ENCODE peak calls at places on chromosome 22, in five cellular contexts. Z is A549, A is body of pancreas, K is endodermal cell, F is HCT116. H is an unnamed sample.

GRCh38 chr22:40238425-40239344 is 61.0 kb downstream of the TNRC6B start:
- DNase-seq in Z (peak), A (no peak), K (no peak), F (no peak), H (peak)

GRCh38 chr22:43446881-43447280 is 35.1 kb downstream of the MPPED1 start:
- DNase-seq in Z (peak), A (peak), K (no peak), F (no peak), H (peak)

GRCh38 chr22:41178425-41178975 is 26.6 kb upstream of the L3MBTL2 start:
- DNase-seq in Z (no peak), A (peak), K (no peak), F (no peak), H (no peak)

GRCh38 chr22:18024276-18024939 is at the start of gene MICAL3:
- DNase-seq in Z (peak), A (peak), K (peak), F (peak), H (peak)

GRCh38 chr22:42138122-42138770 is 7.6 kb upstream of the CYP2D6 start:
- DNase-seq in Z (no peak), A (no peak), K (no peak), F (no peak), H (no peak)

GRCh38 chr22:48663297-48663696 is 1164.4 kb downstream of the BRD1 start:
- DNase-seq in Z (no peak), A (no peak), K (peak), F (peak), H (no peak)

GRCh38 chr22:41197808-41198585 is 7.1 kb upstream of the L3MBTL2 start:
- DNase-seq in Z (peak), A (peak), K (peak), F (no peak), H (no peak)

GRCh38 chr22:47465222-47465621 is 702.8 kb downstream of the TBC1D22A start:
- DNase-seq in Z (no peak), A (no peak), K (no peak), F (no peak), H (no peak)

GRCh38 chr22:42511401-42511891 is 8.2 kb downstream of the RRP7A start:
- DNase-seq in Z (no peak), A (no peak), K (no peak), F (no peak), H (no peak)

GRCh38 chr22:48841881-48842582 is 985.6 kb downstream of the BRD1 start:
- DNase-seq in Z (no peak), A (no peak), K (no peak), F (no peak), H (no peak)

GRCh38 chr22:48951836-48952235 is 875.8 kb downstream of the BRD1 start:
- DNase-seq in Z (no peak), A (no peak), K (peak), F (no peak), H (no peak)

GRCh38 chr22:36776722-36777121 is 803 bp upstream of the IFT27 start:
- DNase-seq in Z (no peak), A (no peak), K (no peak), F (no peak), H (no peak)

GRCh38 chr22:45997077-45997774 is 20.3 kb upstream of the WNT7B start:
- DNase-seq in Z (no peak), A (peak), K (no peak), F (no peak), H (peak)

GRCh38 chr22:45268958-45269844 is 15.5 kb upstream of the UPK3A start:
- DNase-seq in Z (peak), A (peak), K (peak), F (no peak), H (peak)

GRCh38 chr22:30813936-30814335 is 119.3 kb downstream of the OSBP2 start:
- DNase-seq in Z (no peak), A (no peak), K (no peak), F (no peak), H (no peak)

GRCh38 chr22:30821863-30822215 is 127.2 kb downstream of the OSBP2 start:
- DNase-seq in Z (no peak), A (no peak), K (no peak), F (no peak), H (no peak)

GRCh38 chr22:30821381-30821780 is 126.7 kb downstream of the OSBP2 start:
- DNase-seq in Z (no peak), A (no peak), K (no peak), F (no peak), H (no peak)

DNA sequence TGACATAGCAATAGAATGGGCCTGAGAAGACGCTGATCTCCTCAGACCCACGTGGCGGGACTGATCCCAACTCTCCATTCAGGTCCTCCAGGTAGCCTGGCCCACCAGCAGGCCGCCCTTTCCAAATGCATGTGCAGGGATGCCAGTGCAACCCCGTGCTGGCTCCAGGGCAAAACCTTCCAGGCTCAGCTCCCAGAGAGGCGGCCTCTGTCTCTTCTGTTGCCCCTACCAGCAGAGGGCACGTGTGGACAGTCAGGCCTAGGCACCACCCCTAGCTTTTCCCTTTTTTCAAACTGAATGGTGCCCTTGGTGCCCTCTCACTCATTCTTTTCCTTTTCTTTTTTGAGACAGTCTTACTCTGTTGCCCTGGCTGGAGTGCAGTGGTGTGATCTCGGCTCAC is 121.7 kb downstream of the OSBP2 start:
- DNase-seq in Z (no peak), A (no peak), K (peak), F (no peak), H (no peak)
- TF ChIP-seq CTCF in Z (no peak), A (no peak), K (peak), F (peak), H (no peak)

DNA sequence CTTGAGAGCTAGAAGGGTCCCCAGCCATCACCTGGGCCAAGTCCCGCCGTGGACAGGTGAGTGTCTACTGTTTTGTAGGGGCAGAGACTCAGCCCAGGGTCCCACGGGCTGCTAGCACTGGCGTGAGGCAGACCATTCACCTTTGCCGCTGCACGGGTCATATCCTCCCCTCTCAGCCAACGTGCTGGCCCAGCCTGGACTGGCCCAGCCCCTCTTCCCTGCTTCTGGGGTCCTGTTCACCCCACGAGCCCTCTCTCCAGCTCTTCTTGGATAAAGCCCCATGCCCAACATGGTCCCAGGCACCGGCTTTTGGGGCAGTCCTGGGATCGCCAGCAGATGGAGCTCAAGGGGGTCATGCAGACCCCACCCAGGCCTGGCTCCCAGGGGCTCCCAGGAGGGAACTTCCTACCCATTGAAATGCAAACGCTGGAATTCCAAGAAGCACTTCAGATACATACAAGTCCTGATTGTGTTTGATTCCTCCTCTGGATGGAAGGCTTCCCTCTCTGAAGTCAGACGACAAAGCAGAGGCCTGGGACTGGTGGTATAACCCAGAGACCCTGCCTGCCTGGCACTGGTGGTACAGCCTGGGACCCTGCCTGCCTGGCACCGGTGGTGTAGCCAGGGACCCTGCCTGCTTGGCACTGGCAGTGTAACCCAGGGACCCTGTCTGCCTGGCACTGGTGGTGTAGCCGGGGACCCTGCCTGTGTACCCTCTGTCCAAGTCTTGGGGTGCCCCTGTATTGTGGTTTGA is 8.9 kb upstream of the SEPTIN5 start:
- DNase-seq in Z (no peak), A (no peak), K (peak), F (no peak), H (no peak)
- H3K27ac ChIP-seq in Z (no peak), A (no peak), K (no peak), F (no peak), H (no peak)

GRCh38 chr22:30946354-30946753 is 22.2 kb downstream of the MORC2 start:
- DNase-seq in Z (no peak), A (no peak), K (no peak), F (no peak), H (no peak)

GRCh38 chr22:30947163-30947820 is 21.3 kb downstream of the MORC2 start:
- DNase-seq in Z (no peak), A (no peak), K (peak), F (no peak), H (peak)

GRCh38 chr22:30949934-30950660 is 18.5 kb downstream of the MORC2 start:
- DNase-seq in Z (no peak), A (no peak), K (no peak), F (no peak), H (no peak)

GRCh38 chr22:30947821-30948454 is 20.6 kb downstream of the MORC2 start:
- DNase-seq in Z (no peak), A (no peak), K (no peak), F (peak), H (peak)

GRCh38 chr22:30948930-30949342 is 19.6 kb downstream of the MORC2 start:
- DNase-seq in Z (no peak), A (no peak), K (no peak), F (no peak), H (no peak)
- TF ChIP-seq CTCF in Z (no peak), A (no peak), K (peak), F (no peak), H (no peak)

GRCh38 chr22:21759631-21760030 is 24.0 kb upstream of the YPEL1 start:
- DNase-seq in Z (no peak), A (no peak), K (no peak), F (no peak), H (no peak)

GRCh38 chr22:21758056-21758455 is 22.5 kb upstream of the YPEL1 start:
- DNase-seq in Z (no peak), A (no peak), K (no peak), F (no peak), H (no peak)

GRCh38 chr22:21759133-21759532 is 23.5 kb upstream of the YPEL1 start:
- DNase-seq in Z (no peak), A (no peak), K (no peak), F (no peak), H (no peak)

GRCh38 chr22:21760640-21761039 is 25.0 kb upstream of the YPEL1 start:
- DNase-seq in Z (no peak), A (no peak), K (no peak), F (no peak), H (no peak)

GRCh38 chr22:21758465-21758864 is 22.9 kb upstream of the YPEL1 start:
- DNase-seq in Z (no peak), A (no peak), K (no peak), F (no peak), H (no peak)
- H3K27ac ChIP-seq in Z (no peak), A (no peak), K (no peak), F (no peak), H (no peak)